ENCODE peak calls at places on chromosomes 3 and 15, in six cellular contexts. L is A172, R is NCI-H1417 treated with DMSO at 0.1 percent for 48 hours, U is kidney tubule cell, S is SJCRH30, H is chondrocyte. T is an unnamed sample.

GRCh38 chr3:122576174-122576940 is 1.1 kb upstream of the PARP15 start:
- DNase-seq in L (no peak), R (no peak), U (no peak), S (no peak), H (no peak), T (no peak)

GRCh38 chr3:48155122-48155521 is 33.1 kb downstream of the CDC25A start:
- DNase-seq in L (peak; percentile 84), R (no peak), U (peak; percentile 86), S (no peak), H (no peak), T (no peak)

GRCh38 chr3:52186729-52187128 is 11.2 kb upstream of the ALAS1 start:
- DNase-seq in L (no peak), R (no peak), U (no peak), S (no peak), H (no peak), T (no peak)

GRCh38 chr15:42404461-42405235 is 45.3 kb downstream of the CAPN3 start:
- DNase-seq in L (no peak), R (no peak), U (no peak), S (no peak), H (no peak), T (no peak)

GRCh38 chr3:43870110-43870509 is 179.4 kb downstream of the ABHD5 start:
- DNase-seq in L (peak; percentile 82), R (no peak), U (peak; percentile 86), S (peak; percentile 6), H (no peak), T (peak; percentile 51)

GRCh38 chr3:73485877-73486311 is 138.8 kb downstream of the PDZRN3 start:
- DNase-seq in L (no peak), R (no peak), U (no peak), S (no peak), H (no peak), T (no peak)

GRCh38 chr3:176431986-176432385 is 765.3 kb downstream of the TBL1XR1 start:
- DNase-seq in L (no peak), R (no peak), U (no peak), S (no peak), H (no peak), T (no peak)

GRCh38 chr3:44117736-44118135 is 124.0 kb upstream of the TOPAZ1 start:
- DNase-seq in L (no peak), R (no peak), U (no peak), S (no peak), H (no peak), T (no peak)

GRCh38 chr3:149134560-149134959 is 5.1 kb downstream of the HPS3 start:
- DNase-seq in L (peak; percentile 52), R (no peak), U (peak; percentile 72), S (no peak), H (no peak), T (no peak)

GRCh38 chr15:88185584-88185983 is 71.0 kb downstream of the NTRK3 start:
- DNase-seq in L (no peak), R (no peak), U (no peak), S (no peak), H (no peak), T (no peak)

GRCh38 chr3:64190517-64191515 is 34.5 kb downstream of the PRICKLE2 start:
- DNase-seq in L (peak; percentile 83), R (no peak), U (peak; percentile 84), S (no peak), H (no peak), T (no peak)

GRCh38 chr3:52453496-52454234 is at the start of gene TNNC1:
- DNase-seq in L (no peak), R (no peak), U (no peak), S (no peak), H (no peak), T (no peak)

GRCh38 chr15:51030649-51031316 is 63.9 kb downstream of the TNFAIP8L3 start:
- DNase-seq in L (peak; percentile 75), R (no peak), U (peak; percentile 63), S (no peak), H (no peak), T (peak; percentile 30)

GRCh38 chr15:25936004-25936403 is 72.9 kb upstream of the ATP10A start:
- DNase-seq in L (no peak), R (no peak), U (no peak), S (no peak), H (no peak), T (no peak)

GRCh38 chr15:93462690-93463089 is 373.7 kb upstream of the RGMA start:
- DNase-seq in L (no peak), R (no peak), U (no peak), S (no peak), H (no peak), T (no peak)

GRCh38 chr3:190322604-190323240 is 476 bp upstream of the CLDN1 start:
- DNase-seq in L (no peak), R (no peak), U (no peak), S (no peak), H (no peak), T (no peak)

GRCh38 chr15:48175126-48175525 is 3.0 kb downstream of the MYEF2 start:
- DNase-seq in L (no peak), R (no peak), U (no peak), S (no peak), H (no peak), T (no peak)

GRCh38 chr15:75033809-75034208 is 10.4 kb downstream of the PPCDC start:
- DNase-seq in L (no peak), R (no peak), U (no peak), S (no peak), H (no peak), T (no peak)

GRCh38 chr3:120559228-120560061 is 36.7 kb upstream of the NDUFB4 start:
- DNase-seq in L (peak; percentile 85), R (peak; percentile 47), U (peak; percentile 93), S (peak; percentile 27), H (no peak), T (peak; percentile 62)

GRCh38 chr15:67776600-67776999 is 48.7 kb upstream of the SKOR1 start:
- DNase-seq in L (peak; percentile 32), R (no peak), U (peak; percentile 52), S (no peak), H (no peak), T (no peak)

GRCh38 chr3:50170689-50171088 is 15.6 kb downstream of the SEMA3F start:
- DNase-seq in L (peak; percentile 83), R (no peak), U (peak; percentile 78), S (no peak), H (no peak), T (no peak)

GRCh38 chr3:150307862-150308261 is 100.2 kb upstream of the TSC22D2 start:
- DNase-seq in L (no peak), R (no peak), U (no peak), S (peak; percentile 46), H (no peak), T (no peak)

GRCh38 chr3:12193485-12194165 is 34.9 kb upstream of the TIMP4 start:
- DNase-seq in L (peak; percentile 98), R (no peak), U (peak; percentile 95), S (peak; percentile 21), H (no peak), T (peak; percentile 95)

GRCh38 chr3:184631339-184631965 is 69.9 kb downstream of the EPHB3 start:
- DNase-seq in L (no peak), R (no peak), U (no peak), S (no peak), H (peak; percentile 34), T (no peak)

GRCh38 chr3:141448606-141449216 is 38.1 kb upstream of the RASA2 start:
- DNase-seq in L (no peak), R (no peak), U (no peak), S (no peak), H (no peak), T (no peak)

T was measured in amniotic stem cell.